ENCODE peak calls at places on chromosomes 1 and 21, in nine cellular contexts. One of them, this sample, is unnamed.

GRCh38 chr1:67889940-67890567 is 56.8 kb upstream of the GNG12 start:
- DNase-seq in cerebellar cortex: no peak
- DNase-seq in WTC11: no peak
- DNase-seq in pons: no peak
- DNase-seq in astrocyte of the cerebellum: peak
- DNase-seq in putamen: no peak
- DNase-seq in AG20443: peak
- DNase-seq in activated naive CD4-positive, alpha-beta T cell: no peak
- DNase-seq in T follicular helper cell: no peak
- DNase-seq in this sample: no peak

GRCh38 chr1:115063238-115063901 is 25.9 kb downstream of the TSPAN2 start:
- DNase-seq in cerebellar cortex: no peak
- DNase-seq in WTC11: no peak
- DNase-seq in pons: no peak
- DNase-seq in astrocyte of the cerebellum: no peak
- DNase-seq in putamen: no peak
- DNase-seq in AG20443: no peak
- DNase-seq in activated naive CD4-positive, alpha-beta T cell: no peak
- DNase-seq in T follicular helper cell: peak
- DNase-seq in this sample: no peak

GRCh38 chr1:54777011-54777410 is 12.7 kb upstream of the PARS2 start:
- DNase-seq in cerebellar cortex: no peak
- DNase-seq in WTC11: no peak
- DNase-seq in pons: no peak
- DNase-seq in astrocyte of the cerebellum: no peak
- DNase-seq in putamen: no peak
- DNase-seq in AG20443: no peak
- DNase-seq in activated naive CD4-positive, alpha-beta T cell: no peak
- DNase-seq in T follicular helper cell: no peak
- DNase-seq in this sample: no peak

GRCh38 chr21:45050786-45051489 is 23.4 kb upstream of the ADARB1 start:
- DNase-seq in cerebellar cortex: no peak
- DNase-seq in WTC11: no peak
- DNase-seq in pons: no peak
- DNase-seq in astrocyte of the cerebellum: peak
- DNase-seq in putamen: no peak
- DNase-seq in AG20443: peak
- DNase-seq in activated naive CD4-positive, alpha-beta T cell: no peak
- DNase-seq in T follicular helper cell: no peak
- DNase-seq in this sample: no peak

GRCh38 chr1:43849670-43850069 is 83.9 kb upstream of the ARTN start:
- DNase-seq in cerebellar cortex: no peak
- DNase-seq in WTC11: no peak
- DNase-seq in pons: no peak
- DNase-seq in astrocyte of the cerebellum: no peak
- DNase-seq in putamen: no peak
- DNase-seq in AG20443: no peak
- DNase-seq in activated naive CD4-positive, alpha-beta T cell: no peak
- DNase-seq in T follicular helper cell: no peak
- DNase-seq in this sample: no peak

GRCh38 chr1:113980120-113980519 is 846 bp downstream of the OLFML3 start:
- DNase-seq in cerebellar cortex: peak
- DNase-seq in WTC11: no peak
- DNase-seq in pons: no peak
- DNase-seq in astrocyte of the cerebellum: no peak
- DNase-seq in putamen: no peak
- DNase-seq in AG20443: peak
- DNase-seq in activated naive CD4-positive, alpha-beta T cell: no peak
- DNase-seq in T follicular helper cell: no peak
- DNase-seq in this sample: no peak

GRCh38 chr1:219806642-219807041 is 121.7 kb downstream of the SLC30A10 start:
- DNase-seq in cerebellar cortex: no peak
- DNase-seq in WTC11: no peak
- DNase-seq in pons: no peak
- DNase-seq in astrocyte of the cerebellum: peak
- DNase-seq in putamen: no peak
- DNase-seq in AG20443: no peak
- DNase-seq in activated naive CD4-positive, alpha-beta T cell: no peak
- DNase-seq in T follicular helper cell: no peak
- DNase-seq in this sample: no peak

GRCh38 chr1:27959792-27960603 is at the start of gene XKR8:
- DNase-seq in cerebellar cortex: peak
- DNase-seq in WTC11: peak
- DNase-seq in pons: peak
- DNase-seq in astrocyte of the cerebellum: no peak
- DNase-seq in putamen: peak
- DNase-seq in AG20443: peak
- DNase-seq in activated naive CD4-positive, alpha-beta T cell: peak
- DNase-seq in T follicular helper cell: peak
- DNase-seq in this sample: peak

GRCh38 chr1:26786437-26787380 is 1.0 kb upstream of the PIGV start:
- DNase-seq in cerebellar cortex: peak
- DNase-seq in WTC11: peak
- DNase-seq in pons: peak
- DNase-seq in astrocyte of the cerebellum: peak
- DNase-seq in putamen: peak
- DNase-seq in AG20443: peak
- DNase-seq in activated naive CD4-positive, alpha-beta T cell: no peak
- DNase-seq in T follicular helper cell: no peak
- DNase-seq in this sample: peak

GRCh38 chr1:228039986-228040385 is 33.2 kb downstream of the WNT3A start:
- DNase-seq in cerebellar cortex: no peak
- DNase-seq in WTC11: no peak
- DNase-seq in pons: no peak
- DNase-seq in astrocyte of the cerebellum: no peak
- DNase-seq in putamen: no peak
- DNase-seq in AG20443: no peak
- DNase-seq in activated naive CD4-positive, alpha-beta T cell: no peak
- DNase-seq in T follicular helper cell: no peak
- DNase-seq in this sample: no peak

GRCh38 chr1:56068908-56069307 is 510.5 kb downstream of the PLPP3 start:
- DNase-seq in cerebellar cortex: no peak
- DNase-seq in WTC11: no peak
- DNase-seq in pons: no peak
- DNase-seq in astrocyte of the cerebellum: no peak
- DNase-seq in putamen: no peak
- DNase-seq in AG20443: peak
- DNase-seq in activated naive CD4-positive, alpha-beta T cell: no peak
- DNase-seq in T follicular helper cell: no peak
- DNase-seq in this sample: no peak

GRCh38 chr21:15130751-15131150 is 66.0 kb upstream of the NRIP1 start:
- DNase-seq in cerebellar cortex: no peak
- DNase-seq in WTC11: no peak
- DNase-seq in pons: no peak
- DNase-seq in astrocyte of the cerebellum: no peak
- DNase-seq in putamen: no peak
- DNase-seq in AG20443: no peak
- DNase-seq in activated naive CD4-positive, alpha-beta T cell: no peak
- DNase-seq in T follicular helper cell: no peak
- DNase-seq in this sample: no peak

GRCh38 chr1:154847891-154848290 is 22.2 kb downstream of the KCNN3 start:
- DNase-seq in cerebellar cortex: peak
- DNase-seq in WTC11: no peak
- DNase-seq in pons: peak
- DNase-seq in astrocyte of the cerebellum: no peak
- DNase-seq in putamen: peak
- DNase-seq in AG20443: no peak
- DNase-seq in activated naive CD4-positive, alpha-beta T cell: no peak
- DNase-seq in T follicular helper cell: no peak
- DNase-seq in this sample: peak

GRCh38 chr1:6614019-6614952 is 755 bp downstream of the PHF13 start:
- DNase-seq in cerebellar cortex: no peak
- DNase-seq in WTC11: peak
- DNase-seq in pons: no peak
- DNase-seq in astrocyte of the cerebellum: no peak
- DNase-seq in putamen: no peak
- DNase-seq in AG20443: peak
- DNase-seq in activated naive CD4-positive, alpha-beta T cell: peak
- DNase-seq in T follicular helper cell: peak
- DNase-seq in this sample: no peak

GRCh38 chr1:162892916-162893714 is 32.1 kb upstream of the CCDC190 start:
- DNase-seq in cerebellar cortex: no peak
- DNase-seq in WTC11: no peak
- DNase-seq in pons: no peak
- DNase-seq in astrocyte of the cerebellum: no peak
- DNase-seq in putamen: no peak
- DNase-seq in AG20443: peak
- DNase-seq in activated naive CD4-positive, alpha-beta T cell: no peak
- DNase-seq in T follicular helper cell: no peak
- DNase-seq in this sample: no peak

GRCh38 chr1:113749402-113749801 is 9.9 kb downstream of the PHTF1 start:
- DNase-seq in cerebellar cortex: no peak
- DNase-seq in WTC11: no peak
- DNase-seq in pons: no peak
- DNase-seq in astrocyte of the cerebellum: no peak
- DNase-seq in putamen: no peak
- DNase-seq in AG20443: no peak
- DNase-seq in activated naive CD4-positive, alpha-beta T cell: no peak
- DNase-seq in T follicular helper cell: no peak
- DNase-seq in this sample: no peak